ENCODE peak calls at places on chromosomes 5 and 9, in four cellular contexts. K is H1, I is K562, F is GM12878. E is an unnamed sample.

GRCh38 chr5:131932235-131932634 is 13.2 kb downstream of the MEIKIN start:
- DNase-seq in K (peak), I (no peak), F (no peak), E (no peak)

GRCh38 chr5:108418172-108418571 is 36.3 kb upstream of the FBXL17 start:
- DNase-seq in K (no peak), I (no peak), F (no peak), E (no peak)

GRCh38 chr9:134293576-134294227 is 32.6 kb upstream of the RXRA start:
- DNase-seq in I (no peak), K (no peak), F (no peak), E (no peak)

GRCh38 chr5:120160120-120160895 is 303.8 kb upstream of the PRR16 start:
- DNase-seq in K (no peak), F (no peak), I (no peak), E (no peak)

GRCh38 chr5:145499483-145499882 is 335.7 kb downstream of the PRELID2 start:
- DNase-seq in K (no peak), F (no peak), I (no peak), E (no peak)

GRCh38 chr5:53031695-53032096 is 42.5 kb downstream of the ITGA2 start:
- DNase-seq in I (no peak), F (no peak), K (no peak), E (peak)

GRCh38 chr9:100011062-100011681 is 87.6 kb downstream of the ERP44 start:
- DNase-seq in K (no peak), I (peak), F (peak), E (peak)

GRCh38 chr5:17219006-17219422 is 1.6 kb downstream of the BASP1 start:
- DNase-seq in K (no peak), F (no peak), I (no peak), E (no peak)

GRCh38 chr5:160470437-160471341 is 49.0 kb downstream of the PTTG1 start:
- DNase-seq in F (no peak), K (no peak), I (no peak), E (no peak)

GRCh38 chr5:93598141-93598996 is 15.3 kb downstream of the NR2F1 start:
- DNase-seq in I (no peak), F (no peak), K (no peak), E (no peak)

DNA sequence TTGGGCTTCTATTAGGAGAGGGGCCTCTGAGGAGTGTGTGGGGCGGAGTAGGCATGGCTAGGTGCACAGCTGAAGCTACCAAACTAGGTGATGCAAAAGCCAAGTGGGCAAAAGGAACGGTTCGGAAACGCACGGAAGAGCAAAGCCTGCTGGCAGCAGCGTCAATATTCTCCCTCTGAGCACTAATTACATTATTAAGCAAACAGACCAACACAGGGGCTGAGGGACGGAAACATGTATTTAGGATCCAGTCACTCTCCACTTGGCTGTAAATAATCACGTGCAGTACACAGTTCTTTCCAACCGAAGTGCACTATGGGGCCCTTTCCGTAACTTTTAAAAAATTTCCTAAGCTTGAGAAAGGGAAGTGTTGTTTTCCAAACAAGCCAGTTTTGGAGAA is 217.0 kb upstream of the TBCA start:
- DNase-seq in F (no peak), K (no peak), I (no peak), E (no peak)
- TF ChIP-seq HDAC6 in F (no peak), K (no peak), I (no peak), E (no peak)

DNA sequence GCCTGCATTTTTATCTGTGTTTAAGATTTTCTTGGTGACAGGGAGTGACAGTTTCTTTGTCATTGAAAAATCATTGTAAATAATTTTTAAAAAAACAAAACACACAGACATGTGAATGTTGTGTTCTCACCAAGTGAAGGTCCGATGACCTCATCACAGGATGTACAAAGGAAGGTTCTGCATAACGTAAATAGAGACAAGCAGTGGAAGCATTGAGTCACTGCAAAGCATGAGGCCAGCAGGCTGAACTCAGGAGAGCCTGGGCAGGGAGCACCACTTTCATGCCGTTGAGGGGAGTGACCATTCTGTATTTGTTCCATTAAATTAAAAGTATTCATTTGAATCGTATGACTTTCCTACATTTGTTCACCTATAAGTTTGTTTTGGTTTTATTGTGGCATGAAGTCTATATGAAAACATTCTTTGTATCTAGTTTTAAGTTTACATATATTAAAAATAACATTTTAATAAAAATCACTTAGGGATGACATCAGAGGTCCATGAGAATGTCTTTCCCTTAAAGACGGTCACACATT is 70.4 kb upstream of the TLE1 start:
- DNase-seq in F (no peak), K (no peak), I (no peak), E (peak)
- TF ChIP-seq POLR2AphosphoS5 in F (no peak), K (no peak), I (no peak), E (no peak)

GRCh38 chr5:68711311-68712200 is 382.3 kb upstream of the SLC30A5 start:
- DNase-seq in F (peak), K (no peak), I (no peak), E (no peak)
- TF ChIP-seq HDAC6 in F (no peak), K (no peak), I (no peak), E (no peak)

DNA sequence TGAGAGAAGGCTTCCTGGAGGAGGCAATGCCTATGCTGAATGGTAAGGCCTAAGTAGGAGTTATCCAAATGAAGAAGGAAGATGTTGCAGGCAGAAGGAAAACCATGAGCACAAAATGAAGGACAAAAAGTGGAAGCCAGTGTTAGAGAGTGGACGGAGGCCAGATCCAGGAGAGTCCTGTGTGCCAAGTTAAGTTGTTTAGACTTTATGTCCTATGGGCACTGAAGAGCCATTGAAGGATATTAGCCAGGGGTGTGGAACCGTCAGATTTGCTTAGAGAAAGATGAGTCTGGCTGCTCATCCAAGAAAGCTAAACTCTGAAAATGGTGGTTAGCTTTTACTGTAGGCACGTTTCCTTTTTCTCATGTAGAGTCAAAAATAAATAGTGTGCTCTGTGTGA is 254.7 kb downstream of the ADAMTSL1 start:
- DNase-seq in F (no peak), K (no peak), I (no peak), E (no peak)
- TF ChIP-seq POLR2AphosphoS5 in F (no peak), K (no peak), I (no peak), E (no peak)

DNA sequence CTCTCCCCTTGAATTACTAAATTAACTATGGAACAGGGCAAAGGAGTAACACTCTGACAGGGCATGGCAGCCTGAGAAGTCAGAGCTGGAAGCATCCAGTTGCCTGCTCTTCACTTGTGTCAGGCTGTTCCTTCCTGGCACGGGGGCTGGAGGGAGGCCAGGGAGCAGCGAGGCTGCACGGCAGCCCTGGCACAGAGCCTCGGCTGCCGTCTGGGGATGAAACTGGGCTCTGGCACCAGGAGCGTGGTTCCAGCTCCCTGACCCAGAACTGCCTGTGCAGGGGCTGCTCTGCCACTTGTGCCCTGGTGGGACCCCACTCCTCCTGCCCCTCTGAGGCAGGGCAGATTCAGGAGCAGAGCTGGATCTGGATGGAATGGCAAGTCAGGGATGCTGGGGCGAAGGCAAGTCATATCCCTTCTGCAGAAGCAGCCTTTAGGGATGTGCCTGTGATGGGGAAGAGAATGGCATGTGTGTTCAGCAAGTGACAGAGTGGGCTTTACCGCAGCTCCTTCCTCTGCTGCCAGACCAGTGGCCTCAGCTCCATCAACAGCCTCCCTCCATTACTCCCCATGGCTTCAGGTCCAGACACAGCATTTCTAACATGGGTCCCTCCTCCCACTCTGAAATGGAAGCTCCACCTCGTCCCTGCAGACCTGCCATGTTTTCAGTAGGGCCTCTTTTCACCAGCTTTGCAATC is 42.1 kb upstream of the PDE8B start:
- DNase-seq in I (no peak), F (no peak), K (no peak), E (no peak)
- TF ChIP-seq HDAC6 in I (no peak), F (no peak), K (no peak), E (no peak)

DNA sequence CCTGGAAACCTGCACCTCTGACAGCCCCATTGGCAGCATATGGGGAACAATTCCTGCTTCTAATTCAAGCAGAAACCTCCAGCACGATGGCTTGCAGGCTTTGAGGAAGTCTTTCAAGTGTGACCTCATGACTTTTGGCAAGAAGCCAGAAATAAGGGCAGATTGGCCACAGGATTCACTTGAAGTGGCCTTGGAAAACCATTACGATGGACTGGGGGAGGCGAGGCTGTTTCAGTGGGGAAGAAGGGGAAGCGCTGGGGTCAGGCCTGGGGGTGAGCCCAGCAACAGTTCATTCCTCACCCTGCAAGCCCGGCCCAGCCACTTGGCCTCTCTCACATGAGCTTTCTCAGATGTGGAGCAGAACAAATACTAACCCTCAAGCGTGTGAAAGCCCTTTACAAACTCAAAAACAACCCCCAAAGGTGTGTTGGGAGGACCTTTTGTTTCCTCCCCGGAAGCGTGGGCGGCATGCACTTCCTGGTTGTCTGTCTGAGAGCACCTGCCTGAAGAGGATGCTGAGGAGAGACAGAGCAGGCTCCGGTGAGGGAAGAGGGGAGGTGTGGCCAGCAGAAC is 26.9 kb upstream of the EEIG1 start:
- DNase-seq in I (peak), F (peak), K (no peak), E (peak)
- TF ChIP-seq POLR2AphosphoS5 in I (peak), F (peak), K (no peak), E (no peak)

DNA sequence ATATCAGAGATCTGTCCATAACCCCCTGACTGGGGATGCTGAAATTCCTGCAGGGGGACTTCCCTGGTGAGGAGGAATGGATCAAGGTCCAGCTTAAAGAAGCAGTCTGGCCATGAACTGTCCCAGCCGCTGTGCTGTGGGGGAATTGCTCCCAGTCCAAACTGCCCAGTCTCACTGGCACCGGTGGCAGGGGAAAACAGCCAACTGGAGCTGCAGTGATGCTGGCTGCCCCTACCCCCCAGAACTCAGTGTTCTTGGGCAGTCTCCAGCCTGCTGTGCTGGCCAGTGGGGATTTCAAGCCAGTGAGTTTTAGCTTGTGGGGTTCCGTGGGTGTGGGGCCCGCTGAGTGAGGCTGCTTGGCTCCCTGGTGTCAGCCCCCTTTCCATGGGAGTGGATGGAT is 306.5 kb upstream of the RPS23 start:
- DNase-seq in K (no peak), I (no peak), F (no peak), E (peak)
- TF ChIP-seq HDAC6 in K (no peak), I (no peak), F (no peak), E (no peak)

GRCh38 chr5:126969548-126969947 is 60.8 kb downstream of the MARCHF3 start:
- DNase-seq in F (peak), I (no peak), K (no peak), E (no peak)
- TF ChIP-seq POLR2AphosphoS5 in F (no peak), I (no peak), K (no peak), E (no peak)